ENCODE peak calls at places on chromosomes 12 and 14, in ten cellular contexts. One of them, this sample, is unnamed. For H3K36me3, the result is how much of the 10 kb centered on the place peaks cover.

GRCh38 chr12:11746024-11746771 is 96.7 kb downstream of the ETV6 start:
- DNase-seq in breast epithelium: no peak
- DNase-seq in brain microvascular endothelial cell: no peak
- DNase-seq in heart left ventricle: no peak
- DNase-seq in neural progenitor cell: no peak
- DNase-seq in left ventricle myocardium inferior: no peak
- DNase-seq in uterus: no peak
- DNase-seq in thoracic aorta: no peak
- DNase-seq in lower lobe of right lung: no peak
- DNase-seq in IMR-90: peak
- DNase-seq in this sample: no peak

GRCh38 chr12:129486931-129487330 is 416.9 kb downstream of the TMEM132D start:
- DNase-seq in left ventricle myocardium inferior: no peak
- DNase-seq in lower lobe of right lung: no peak
- DNase-seq in IMR-90: no peak
- DNase-seq in heart left ventricle: no peak
- DNase-seq in thoracic aorta: no peak
- DNase-seq in uterus: no peak
- DNase-seq in breast epithelium: no peak
- DNase-seq in brain microvascular endothelial cell: no peak
- DNase-seq in neural progenitor cell: no peak
- DNase-seq in this sample: no peak

GRCh38 chr12:119624971-119625370 is 31.4 kb downstream of the TMEM233 start:
- DNase-seq in thoracic aorta: no peak
- DNase-seq in uterus: no peak
- DNase-seq in lower lobe of right lung: no peak
- DNase-seq in breast epithelium: no peak
- DNase-seq in heart left ventricle: no peak
- DNase-seq in left ventricle myocardium inferior: no peak
- DNase-seq in IMR-90: no peak
- DNase-seq in brain microvascular endothelial cell: no peak
- DNase-seq in neural progenitor cell: no peak
- DNase-seq in this sample: no peak

GRCh38 chr12:80400591-80400991 is 43.4 kb upstream of the PTPRQ start:
- DNase-seq in lower lobe of right lung: no peak
- DNase-seq in uterus: no peak
- DNase-seq in neural progenitor cell: peak
- DNase-seq in heart left ventricle: peak
- DNase-seq in IMR-90: no peak
- DNase-seq in left ventricle myocardium inferior: no peak
- DNase-seq in breast epithelium: no peak
- DNase-seq in brain microvascular endothelial cell: no peak
- DNase-seq in thoracic aorta: no peak
- DNase-seq in this sample: no peak

GRCh38 chr12:51721281-51721940 is 127.1 kb downstream of the FIGNL2 start:
- DNase-seq in brain microvascular endothelial cell: peak
- DNase-seq in lower lobe of right lung: peak
- DNase-seq in breast epithelium: no peak
- DNase-seq in IMR-90: peak
- DNase-seq in uterus: peak
- DNase-seq in thoracic aorta: no peak
- DNase-seq in left ventricle myocardium inferior: peak
- DNase-seq in heart left ventricle: peak
- DNase-seq in neural progenitor cell: peak
- DNase-seq in this sample: peak

GRCh38 chr12:109813810-109814416 is 19.3 kb downstream of the TRPV4 start:
- DNase-seq in uterus: no peak
- DNase-seq in thoracic aorta: no peak
- DNase-seq in lower lobe of right lung: no peak
- DNase-seq in breast epithelium: no peak
- DNase-seq in IMR-90: no peak
- DNase-seq in left ventricle myocardium inferior: no peak
- DNase-seq in heart left ventricle: no peak
- DNase-seq in neural progenitor cell: no peak
- DNase-seq in brain microvascular endothelial cell: no peak
- DNase-seq in this sample: no peak

GRCh38 chr12:5783274-5783920 is 161.7 kb downstream of the ANO2 start:
- DNase-seq in neural progenitor cell: no peak
- DNase-seq in thoracic aorta: no peak
- DNase-seq in brain microvascular endothelial cell: no peak
- DNase-seq in left ventricle myocardium inferior: no peak
- DNase-seq in IMR-90: no peak
- DNase-seq in breast epithelium: no peak
- DNase-seq in lower lobe of right lung: no peak
- DNase-seq in uterus: no peak
- DNase-seq in heart left ventricle: no peak
- DNase-seq in this sample: no peak

GRCh38 chr14:93748208-93749080 is 39.8 kb downstream of the PRIMA1 start:
- DNase-seq in left ventricle myocardium inferior: peak
- DNase-seq in thoracic aorta: no peak
- DNase-seq in brain microvascular endothelial cell: no peak
- DNase-seq in uterus: no peak
- DNase-seq in lower lobe of right lung: no peak
- DNase-seq in IMR-90: no peak
- DNase-seq in breast epithelium: no peak
- DNase-seq in heart left ventricle: peak
- DNase-seq in neural progenitor cell: peak
- DNase-seq in this sample: no peak

GRCh38 chr12:122437656-122438121 is 15.2 kb upstream of the CLIP1 start:
- DNase-seq in neural progenitor cell: no peak
- DNase-seq in breast epithelium: peak
- DNase-seq in lower lobe of right lung: no peak
- DNase-seq in thoracic aorta: peak
- DNase-seq in uterus: peak
- DNase-seq in heart left ventricle: peak
- DNase-seq in IMR-90: peak
- DNase-seq in brain microvascular endothelial cell: no peak
- DNase-seq in left ventricle myocardium inferior: peak
- DNase-seq in this sample: no peak

GRCh38 chr12:82458101-82458500 is 99.8 kb downstream of the METTL25 start:
- DNase-seq in heart left ventricle: no peak
- DNase-seq in left ventricle myocardium inferior: no peak
- DNase-seq in breast epithelium: no peak
- DNase-seq in uterus: no peak
- DNase-seq in lower lobe of right lung: no peak
- DNase-seq in neural progenitor cell: no peak
- DNase-seq in brain microvascular endothelial cell: no peak
- DNase-seq in thoracic aorta: no peak
- DNase-seq in IMR-90: no peak
- DNase-seq in this sample: no peak

GRCh38 chr12:109716512-109717389 is 3.1 kb downstream of the FAM222A start:
- DNase-seq in lower lobe of right lung: no peak
- DNase-seq in IMR-90: peak
- DNase-seq in heart left ventricle: peak
- DNase-seq in brain microvascular endothelial cell: no peak
- DNase-seq in thoracic aorta: no peak
- DNase-seq in left ventricle myocardium inferior: peak
- DNase-seq in uterus: no peak
- DNase-seq in neural progenitor cell: no peak
- DNase-seq in breast epithelium: peak
- DNase-seq in this sample: no peak

GRCh38 chr12:24705741-24706358 is 243.1 kb downstream of the BCAT1 start:
- DNase-seq in brain microvascular endothelial cell: peak
- DNase-seq in thoracic aorta: no peak
- DNase-seq in left ventricle myocardium inferior: no peak
- DNase-seq in neural progenitor cell: no peak
- DNase-seq in breast epithelium: no peak
- DNase-seq in uterus: no peak
- DNase-seq in IMR-90: peak
- DNase-seq in heart left ventricle: no peak
- DNase-seq in lower lobe of right lung: no peak
- DNase-seq in this sample: no peak

GRCh38 chr12:81080431-81080983 is 2.6 kb downstream of the ACSS3 start:
- DNase-seq in heart left ventricle: no peak
- DNase-seq in lower lobe of right lung: no peak
- DNase-seq in brain microvascular endothelial cell: no peak
- DNase-seq in IMR-90: peak
- DNase-seq in uterus: no peak
- DNase-seq in neural progenitor cell: no peak
- DNase-seq in breast epithelium: no peak
- DNase-seq in left ventricle myocardium inferior: no peak
- DNase-seq in thoracic aorta: no peak
- DNase-seq in this sample: no peak

GRCh38 chr12:64608901-64609542 is 1.3 kb upstream of the RASSF3 start:
- DNase-seq in brain microvascular endothelial cell: peak
- DNase-seq in neural progenitor cell: peak
- DNase-seq in heart left ventricle: no peak
- DNase-seq in uterus: no peak
- DNase-seq in lower lobe of right lung: no peak
- DNase-seq in breast epithelium: no peak
- DNase-seq in thoracic aorta: no peak
- DNase-seq in IMR-90: peak
- DNase-seq in left ventricle myocardium inferior: no peak
- DNase-seq in this sample: peak

GRCh38 chr12:452667-453210 is 7.0 kb upstream of the B4GALNT3 start:
- DNase-seq in IMR-90: no peak
- DNase-seq in uterus: no peak
- DNase-seq in brain microvascular endothelial cell: no peak
- DNase-seq in thoracic aorta: no peak
- DNase-seq in neural progenitor cell: no peak
- DNase-seq in left ventricle myocardium inferior: no peak
- DNase-seq in heart left ventricle: no peak
- DNase-seq in lower lobe of right lung: no peak
- DNase-seq in breast epithelium: no peak
- DNase-seq in this sample: no peak
- TF ChIP-seq CTCF in IMR-90: no peak
- TF ChIP-seq CTCF in uterus: no peak
- TF ChIP-seq CTCF in brain microvascular endothelial cell: peak
- TF ChIP-seq CTCF in thoracic aorta: no peak
- TF ChIP-seq CTCF in neural progenitor cell: no peak
- TF ChIP-seq CTCF in left ventricle myocardium inferior: no peak
- TF ChIP-seq CTCF in heart left ventricle: no peak
- TF ChIP-seq CTCF in lower lobe of right lung: no peak
- TF ChIP-seq CTCF in breast epithelium: peak
- TF ChIP-seq CTCF in this sample: no peak

GRCh38 chr14:21652209-21652808 is 1.3 kb upstream of the OR4E2 start:
- DNase-seq in breast epithelium: no peak
- DNase-seq in IMR-90: no peak
- DNase-seq in neural progenitor cell: peak
- DNase-seq in lower lobe of right lung: no peak
- DNase-seq in heart left ventricle: peak
- DNase-seq in thoracic aorta: no peak
- DNase-seq in brain microvascular endothelial cell: no peak
- DNase-seq in uterus: no peak
- DNase-seq in left ventricle myocardium inferior: no peak
- DNase-seq in this sample: no peak

GRCh38 chr14:21654215-21654614 is 580 bp downstream of the OR4E2 start:
- DNase-seq in IMR-90: no peak
- DNase-seq in neural progenitor cell: no peak
- DNase-seq in heart left ventricle: no peak
- DNase-seq in breast epithelium: no peak
- DNase-seq in uterus: no peak
- DNase-seq in brain microvascular endothelial cell: no peak
- DNase-seq in thoracic aorta: no peak
- DNase-seq in left ventricle myocardium inferior: no peak
- DNase-seq in lower lobe of right lung: no peak
- DNase-seq in this sample: no peak

GRCh38 chr14:21653331-21653885 is at the start of gene OR4E2:
- DNase-seq in brain microvascular endothelial cell: no peak
- DNase-seq in IMR-90: no peak
- DNase-seq in heart left ventricle: no peak
- DNase-seq in left ventricle myocardium inferior: no peak
- DNase-seq in lower lobe of right lung: no peak
- DNase-seq in uterus: no peak
- DNase-seq in neural progenitor cell: no peak
- DNase-seq in thoracic aorta: no peak
- DNase-seq in breast epithelium: no peak
- DNase-seq in this sample: no peak

GRCh38 chr14:21656980-21657379 is 3.3 kb downstream of the OR4E2 start:
- DNase-seq in IMR-90: no peak
- DNase-seq in left ventricle myocardium inferior: no peak
- DNase-seq in thoracic aorta: no peak
- DNase-seq in heart left ventricle: no peak
- DNase-seq in neural progenitor cell: no peak
- DNase-seq in uterus: no peak
- DNase-seq in brain microvascular endothelial cell: no peak
- DNase-seq in breast epithelium: no peak
- DNase-seq in lower lobe of right lung: no peak
- DNase-seq in this sample: no peak
- H3K36me3 ChIP-seq in IMR-90: under half
- H3K36me3 ChIP-seq in left ventricle myocardium inferior: under half
- H3K36me3 ChIP-seq in thoracic aorta: under half
- H3K36me3 ChIP-seq in heart left ventricle: under half
- H3K36me3 ChIP-seq in neural progenitor cell: under half
- H3K36me3 ChIP-seq in uterus: under half
- H3K36me3 ChIP-seq in brain microvascular endothelial cell: under half
- H3K36me3 ChIP-seq in breast epithelium: under half
- H3K36me3 ChIP-seq in lower lobe of right lung: under half
- H3K36me3 ChIP-seq in this sample: under half

GRCh38 chr14:68976160-68977067 is 2.7 kb downstream of the ACTN1 start:
- DNase-seq in breast epithelium: peak
- DNase-seq in lower lobe of right lung: no peak
- DNase-seq in left ventricle myocardium inferior: peak
- DNase-seq in IMR-90: peak
- DNase-seq in brain microvascular endothelial cell: no peak
- DNase-seq in heart left ventricle: peak
- DNase-seq in thoracic aorta: no peak
- DNase-seq in neural progenitor cell: no peak
- DNase-seq in uterus: peak
- DNase-seq in this sample: no peak

GRCh38 chr14:68973639-68974038 is 5.5 kb downstream of the ACTN1 start:
- DNase-seq in uterus: no peak
- DNase-seq in thoracic aorta: no peak
- DNase-seq in breast epithelium: no peak
- DNase-seq in left ventricle myocardium inferior: no peak
- DNase-seq in brain microvascular endothelial cell: no peak
- DNase-seq in heart left ventricle: no peak
- DNase-seq in lower lobe of right lung: no peak
- DNase-seq in neural progenitor cell: no peak
- DNase-seq in IMR-90: no peak
- DNase-seq in this sample: no peak

GRCh38 chr14:68977137-68977740 is 1.9 kb downstream of the ACTN1 start:
- DNase-seq in IMR-90: no peak
- DNase-seq in brain microvascular endothelial cell: no peak
- DNase-seq in left ventricle myocardium inferior: no peak
- DNase-seq in uterus: peak
- DNase-seq in thoracic aorta: peak
- DNase-seq in breast epithelium: no peak
- DNase-seq in heart left ventricle: no peak
- DNase-seq in lower lobe of right lung: no peak
- DNase-seq in neural progenitor cell: peak
- DNase-seq in this sample: no peak

GRCh38 chr14:68974759-68975347 is 4.2 kb downstream of the ACTN1 start:
- DNase-seq in breast epithelium: no peak
- DNase-seq in lower lobe of right lung: no peak
- DNase-seq in left ventricle myocardium inferior: no peak
- DNase-seq in IMR-90: no peak
- DNase-seq in heart left ventricle: no peak
- DNase-seq in brain microvascular endothelial cell: no peak
- DNase-seq in neural progenitor cell: no peak
- DNase-seq in thoracic aorta: no peak
- DNase-seq in uterus: no peak
- DNase-seq in this sample: no peak

GRCh38 chr14:68975667-68976066 is 3.4 kb downstream of the ACTN1 start:
- DNase-seq in lower lobe of right lung: no peak
- DNase-seq in heart left ventricle: no peak
- DNase-seq in left ventricle myocardium inferior: no peak
- DNase-seq in breast epithelium: peak
- DNase-seq in neural progenitor cell: no peak
- DNase-seq in uterus: peak
- DNase-seq in thoracic aorta: no peak
- DNase-seq in IMR-90: peak
- DNase-seq in brain microvascular endothelial cell: peak
- DNase-seq in this sample: no peak
- H3K27ac ChIP-seq in lower lobe of right lung: peak
- H3K27ac ChIP-seq in heart left ventricle: peak
- H3K27ac ChIP-seq in left ventricle myocardium inferior: peak
- H3K27ac ChIP-seq in breast epithelium: peak
- H3K27ac ChIP-seq in neural progenitor cell: no peak
- H3K27ac ChIP-seq in uterus: peak
- H3K27ac ChIP-seq in thoracic aorta: peak
- H3K27ac ChIP-seq in IMR-90: peak
- H3K27ac ChIP-seq in brain microvascular endothelial cell: peak
- H3K27ac ChIP-seq in this sample: peak

GRCh38 chr12:614727-615060 is 48.6 kb downstream of the NINJ2 start:
- DNase-seq in breast epithelium: no peak
- DNase-seq in lower lobe of right lung: no peak
- DNase-seq in uterus: no peak
- DNase-seq in thoracic aorta: no peak
- DNase-seq in left ventricle myocardium inferior: no peak
- DNase-seq in heart left ventricle: no peak
- DNase-seq in brain microvascular endothelial cell: no peak
- DNase-seq in neural progenitor cell: no peak
- DNase-seq in IMR-90: no peak
- DNase-seq in this sample: no peak
- TF ChIP-seq CTCF in breast epithelium: no peak
- TF ChIP-seq CTCF in lower lobe of right lung: no peak
- TF ChIP-seq CTCF in uterus: no peak
- TF ChIP-seq CTCF in thoracic aorta: no peak
- TF ChIP-seq CTCF in left ventricle myocardium inferior: no peak
- TF ChIP-seq CTCF in heart left ventricle: no peak
- TF ChIP-seq CTCF in brain microvascular endothelial cell: no peak
- TF ChIP-seq CTCF in neural progenitor cell: no peak
- TF ChIP-seq CTCF in IMR-90: no peak
- TF ChIP-seq CTCF in this sample: no peak

This sample was measured in CD8-positive, alpha-beta T cell.